ENCODE peak calls at places on chromosomes 3 and 15, in four cellular contexts. B is pancreas, T is suprapubic skin, D is body of pancreas. L is an unnamed sample.

GRCh38 chr3:111961461-111962269 is 17.2 kb upstream of the ABHD10 start:
- DNase-seq in B (no peak), T (no peak), D (no peak), L (no peak)

GRCh38 chr3:52007291-52007690 is 11.6 kb upstream of the RPL29 start:
- DNase-seq in B (no peak), T (no peak), D (no peak), L (no peak)

GRCh38 chr3:44104668-44105321 is 136.9 kb upstream of the TOPAZ1 start:
- DNase-seq in B (no peak), T (no peak), D (peak), L (no peak)

GRCh38 chr15:74821091-74821789 is 5.2 kb upstream of the CPLX3 start:
- DNase-seq in B (no peak), T (no peak), D (no peak), L (no peak)

GRCh38 chr15:71691700-71692417 is 118.5 kb upstream of the NR2E3 start:
- DNase-seq in B (no peak), T (no peak), D (peak), L (no peak)

GRCh38 chr3:140403559-140403958 is 274.3 kb upstream of the TRIM42 start:
- DNase-seq in B (no peak), T (no peak), D (no peak), L (no peak)

GRCh38 chr3:108391917-108392585 is 95.7 kb downstream of the HHLA2 start:
- DNase-seq in B (no peak), T (no peak), D (no peak), L (no peak)

GRCh38 chr3:41836360-41837134 is 125.4 kb downstream of the ULK4 start:
- DNase-seq in B (no peak), T (no peak), D (no peak), L (no peak)

GRCh38 chr3:135228131-135228530 is 433.1 kb downstream of the EPHB1 start:
- DNase-seq in B (no peak), T (no peak), D (no peak), L (no peak)

GRCh38 chr3:140370686-140371085 is 307.2 kb upstream of the TRIM42 start:
- DNase-seq in B (no peak), T (no peak), D (no peak), L (no peak)

GRCh38 chr15:67465196-67465952 is 55.6 kb upstream of the C15orf61 start:
- DNase-seq in B (no peak), T (no peak), D (no peak), L (no peak)

GRCh38 chr3:138987181-138987580 is 18.9 kb downstream of the PRR23A start:
- DNase-seq in B (no peak), T (no peak), D (no peak), L (no peak)

GRCh38 chr3:62873672-62874397 is 1.4 kb downstream of the CADPS start:
- DNase-seq in B (peak), T (peak), D (peak), L (no peak)

DNA sequence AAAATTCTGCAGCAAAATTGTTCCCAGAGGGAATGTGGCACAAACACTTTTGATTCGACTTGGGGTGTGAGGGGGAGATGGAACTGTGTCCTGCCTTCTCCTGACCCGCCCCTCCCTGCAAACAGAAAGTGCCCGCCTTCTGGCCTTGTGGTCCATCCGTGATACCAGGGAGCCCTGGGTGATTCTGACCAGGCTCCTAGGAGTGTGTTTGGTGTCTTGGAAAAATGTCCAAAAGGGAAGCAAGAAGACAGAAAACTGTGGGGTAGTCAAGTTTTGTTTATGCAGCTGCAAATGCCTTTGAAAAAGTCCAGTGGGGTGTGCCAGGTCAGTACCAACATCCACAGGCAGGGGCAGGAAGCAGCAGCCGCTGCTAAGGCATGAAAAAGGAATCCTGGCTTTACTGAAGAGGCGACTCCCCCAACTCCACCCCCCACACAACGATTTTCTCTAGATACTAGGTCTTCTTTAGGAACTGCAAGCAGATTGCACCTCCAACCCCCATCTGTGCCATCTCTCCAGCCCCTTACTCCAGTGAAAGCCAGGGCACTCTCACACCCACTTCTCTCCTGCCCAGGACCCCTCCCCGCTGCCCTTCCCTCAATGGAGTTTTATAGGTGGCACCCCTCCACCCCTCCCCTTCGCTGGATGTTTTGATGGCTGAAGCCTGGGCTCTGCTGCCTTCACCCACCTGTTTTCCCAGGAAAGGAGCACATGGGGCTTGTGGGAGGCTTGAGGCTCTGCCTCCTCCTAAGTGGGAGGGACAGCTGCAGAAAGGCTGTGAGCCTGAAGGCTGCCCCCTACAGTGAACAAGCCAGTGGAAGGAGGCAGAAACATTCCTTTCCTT is 82.4 kb upstream of the HERC1 start:
- DNase-seq in B (no peak), T (no peak), D (no peak), L (no peak)
- TF ChIP-seq CTCF in B (no peak), T (peak), D (no peak), L (no peak)

GRCh38 chr15:72923304-72923703 is 129.0 kb upstream of the NEO1 start:
- DNase-seq in B (no peak), T (no peak), D (no peak), L (no peak)
- TF ChIP-seq CTCF in B (no peak), T (no peak), D (no peak), L (no peak)

GRCh38 chr3:13096356-13096755 is 23.1 kb upstream of the IQSEC1 start:
- DNase-seq in B (no peak), T (no peak), D (no peak), L (no peak)
- TF ChIP-seq CTCF in B (no peak), T (no peak), D (no peak), L (no peak)

GRCh38 chr3:195095035-195095703 is 175.8 kb downstream of the XXYLT1 start:
- DNase-seq in B (no peak), T (no peak), D (no peak), L (no peak)

GRCh38 chr3:195096053-195096452 is 174.9 kb downstream of the XXYLT1 start:
- DNase-seq in B (no peak), T (no peak), D (no peak), L (no peak)

GRCh38 chr3:195095704-195096036 is 175.3 kb downstream of the XXYLT1 start:
- DNase-seq in B (no peak), T (no peak), D (no peak), L (no peak)

GRCh38 chr3:195093731-195094130 is 177.2 kb downstream of the XXYLT1 start:
- DNase-seq in B (no peak), T (no peak), D (no peak), L (no peak)

GRCh38 chr3:195094211-195094921 is 176.6 kb downstream of the XXYLT1 start:
- DNase-seq in B (no peak), T (no peak), D (no peak), L (no peak)
- TF ChIP-seq CTCF in B (no peak), T (no peak), D (no peak), L (no peak)

DNA sequence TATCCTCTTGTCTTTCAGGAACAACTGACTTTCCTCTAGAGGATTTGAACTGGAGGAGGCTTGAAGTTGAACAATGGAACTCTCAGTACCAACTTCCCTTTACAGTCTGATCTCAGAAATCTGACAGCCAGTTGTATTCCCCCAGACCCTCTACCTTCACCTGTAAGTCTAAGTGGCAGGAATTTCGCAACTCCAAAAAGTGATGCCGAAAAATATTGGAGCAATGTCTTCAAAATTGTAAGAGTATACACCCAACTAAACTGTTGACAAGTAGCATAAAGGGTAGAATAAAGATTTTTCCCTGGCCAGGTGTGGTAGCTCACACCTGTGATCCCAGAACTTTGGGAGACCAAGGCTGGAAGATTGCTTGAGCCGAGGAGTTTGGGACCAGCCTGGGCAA is 69.1 kb upstream of the CFAP20DC start:
- DNase-seq in B (no peak), T (no peak), D (no peak), L (no peak)
- TF ChIP-seq CTCF in B (no peak), T (no peak), D (no peak), L (no peak)

GRCh38 chr15:57655809-57656208 is 50.7 kb upstream of the POLR2M start:
- DNase-seq in B (no peak), T (no peak), D (no peak), L (no peak)
- TF ChIP-seq CTCF in B (no peak), T (no peak), D (no peak), L (no peak)

GRCh38 chr3:13927295-13927694 is 47.4 kb upstream of the WNT7A start:
- DNase-seq in B (no peak), T (no peak), D (no peak), L (no peak)
- TF ChIP-seq CTCF in B (no peak), T (no peak), D (no peak), L (no peak)

GRCh38 chr3:70108072-70108471 is 108.5 kb downstream of the SAMMSON start:
- DNase-seq in B (peak), T (no peak), D (peak), L (no peak)
- TF ChIP-seq CTCF in B (peak), T (no peak), D (peak), L (no peak)